ENCODE peak calls at places on chromosomes 11 and 22, in seven cellular contexts. One of them, this sample, is unnamed. For H3K4me1, the result is how much of the 10 kb centered on the place peaks cover.

GRCh38 chr22:17366329-17366728 is 2.9 kb upstream of the CECR2 start:
- DNase-seq in psoas muscle: no peak
- DNase-seq in breast epithelium: no peak
- DNase-seq in upper lobe of right lung: no peak
- DNase-seq in left ventricle myocardium inferior: no peak
- DNase-seq in A549: no peak
- DNase-seq in osteoblast: peak
- DNase-seq in this sample: no peak

GRCh38 chr11:70717961-70718595 is 319.7 kb downstream of the CTTN start:
- DNase-seq in psoas muscle: no peak
- DNase-seq in breast epithelium: no peak
- DNase-seq in upper lobe of right lung: no peak
- DNase-seq in left ventricle myocardium inferior: no peak
- DNase-seq in A549: no peak
- DNase-seq in osteoblast: no peak
- DNase-seq in this sample: no peak

GRCh38 chr11:60948251-60948650 is 3.7 kb downstream of the SLC15A3 start:
- DNase-seq in psoas muscle: no peak
- DNase-seq in breast epithelium: no peak
- DNase-seq in upper lobe of right lung: no peak
- DNase-seq in left ventricle myocardium inferior: no peak
- DNase-seq in A549: no peak
- DNase-seq in osteoblast: no peak
- DNase-seq in this sample: no peak

GRCh38 chr22:37626144-37626543 is 13.3 kb upstream of the SH3BP1 start:
- DNase-seq in psoas muscle: peak
- DNase-seq in breast epithelium: peak
- DNase-seq in upper lobe of right lung: peak
- DNase-seq in left ventricle myocardium inferior: peak
- DNase-seq in A549: no peak
- DNase-seq in osteoblast: peak
- DNase-seq in this sample: no peak

GRCh38 chr22:43077121-43077877 is 11.9 kb downstream of the TTLL1 start:
- DNase-seq in psoas muscle: no peak
- DNase-seq in breast epithelium: no peak
- DNase-seq in upper lobe of right lung: no peak
- DNase-seq in left ventricle myocardium inferior: peak
- DNase-seq in A549: no peak
- DNase-seq in osteoblast: peak
- DNase-seq in this sample: no peak

GRCh38 chr11:9524001-9524400 is 49.5 kb upstream of the WEE1 start:
- DNase-seq in psoas muscle: no peak
- DNase-seq in breast epithelium: no peak
- DNase-seq in upper lobe of right lung: no peak
- DNase-seq in left ventricle myocardium inferior: no peak
- DNase-seq in A549: no peak
- DNase-seq in osteoblast: peak
- DNase-seq in this sample: no peak

GRCh38 chr11:72781063-72781312 is 12.9 kb downstream of the STARD10 start:
- DNase-seq in psoas muscle: no peak
- DNase-seq in breast epithelium: peak
- DNase-seq in upper lobe of right lung: peak
- DNase-seq in left ventricle myocardium inferior: no peak
- DNase-seq in A549: no peak
- DNase-seq in osteoblast: no peak
- DNase-seq in this sample: no peak

GRCh38 chr11:30107899-30108298 is 91.1 kb upstream of the KCNA4 start:
- DNase-seq in psoas muscle: no peak
- DNase-seq in breast epithelium: no peak
- DNase-seq in upper lobe of right lung: no peak
- DNase-seq in left ventricle myocardium inferior: no peak
- DNase-seq in A549: peak
- DNase-seq in osteoblast: peak
- DNase-seq in this sample: no peak

GRCh38 chr22:49667236-49667635 is 160.4 kb downstream of the BRD1 start:
- DNase-seq in psoas muscle: no peak
- DNase-seq in breast epithelium: no peak
- DNase-seq in upper lobe of right lung: peak
- DNase-seq in left ventricle myocardium inferior: peak
- DNase-seq in A549: no peak
- DNase-seq in osteoblast: peak
- DNase-seq in this sample: peak

GRCh38 chr11:14642873-14643696 is 519 bp upstream of the PDE3B start:
- DNase-seq in psoas muscle: no peak
- DNase-seq in breast epithelium: no peak
- DNase-seq in upper lobe of right lung: peak
- DNase-seq in left ventricle myocardium inferior: no peak
- DNase-seq in A549: peak
- DNase-seq in osteoblast: peak
- DNase-seq in this sample: no peak
- H3K4me1 ChIP-seq in psoas muscle: under half
- H3K4me1 ChIP-seq in breast epithelium: under half
- H3K4me1 ChIP-seq in upper lobe of right lung: under half
- H3K4me1 ChIP-seq in left ventricle myocardium inferior: under half
- H3K4me1 ChIP-seq in A549: under half
- H3K4me1 ChIP-seq in osteoblast: under half
- H3K4me1 ChIP-seq in this sample: under half

GRCh38 chr22:39546889-39547586 is 14.5 kb upstream of the RPS19BP1 start:
- DNase-seq in psoas muscle: no peak
- DNase-seq in breast epithelium: no peak
- DNase-seq in upper lobe of right lung: no peak
- DNase-seq in left ventricle myocardium inferior: no peak
- DNase-seq in A549: no peak
- DNase-seq in osteoblast: peak
- DNase-seq in this sample: no peak

GRCh38 chr22:39546064-39546365 is 13.5 kb upstream of the RPS19BP1 start:
- DNase-seq in psoas muscle: no peak
- DNase-seq in breast epithelium: no peak
- DNase-seq in upper lobe of right lung: no peak
- DNase-seq in left ventricle myocardium inferior: no peak
- DNase-seq in A549: no peak
- DNase-seq in osteoblast: no peak
- DNase-seq in this sample: no peak

GRCh38 chr22:39545310-39546063 is 12.9 kb upstream of the RPS19BP1 start:
- DNase-seq in psoas muscle: peak
- DNase-seq in breast epithelium: no peak
- DNase-seq in upper lobe of right lung: no peak
- DNase-seq in left ventricle myocardium inferior: no peak
- DNase-seq in A549: no peak
- DNase-seq in osteoblast: no peak
- DNase-seq in this sample: no peak

GRCh38 chr22:39547587-39547947 is 15.0 kb upstream of the RPS19BP1 start:
- DNase-seq in psoas muscle: no peak
- DNase-seq in breast epithelium: no peak
- DNase-seq in upper lobe of right lung: no peak
- DNase-seq in left ventricle myocardium inferior: no peak
- DNase-seq in A549: no peak
- DNase-seq in osteoblast: no peak
- DNase-seq in this sample: no peak

GRCh38 chr22:39543095-39543494 is 10.5 kb upstream of the RPS19BP1 start:
- DNase-seq in psoas muscle: no peak
- DNase-seq in breast epithelium: no peak
- DNase-seq in upper lobe of right lung: no peak
- DNase-seq in left ventricle myocardium inferior: no peak
- DNase-seq in A549: peak
- DNase-seq in osteoblast: no peak
- DNase-seq in this sample: no peak
- TF ChIP-seq CTCF in psoas muscle: no peak
- TF ChIP-seq CTCF in breast epithelium: no peak
- TF ChIP-seq CTCF in upper lobe of right lung: peak
- TF ChIP-seq CTCF in left ventricle myocardium inferior: peak
- TF ChIP-seq CTCF in A549: peak
- TF ChIP-seq CTCF in osteoblast: peak
- TF ChIP-seq CTCF in this sample: peak

DNA sequence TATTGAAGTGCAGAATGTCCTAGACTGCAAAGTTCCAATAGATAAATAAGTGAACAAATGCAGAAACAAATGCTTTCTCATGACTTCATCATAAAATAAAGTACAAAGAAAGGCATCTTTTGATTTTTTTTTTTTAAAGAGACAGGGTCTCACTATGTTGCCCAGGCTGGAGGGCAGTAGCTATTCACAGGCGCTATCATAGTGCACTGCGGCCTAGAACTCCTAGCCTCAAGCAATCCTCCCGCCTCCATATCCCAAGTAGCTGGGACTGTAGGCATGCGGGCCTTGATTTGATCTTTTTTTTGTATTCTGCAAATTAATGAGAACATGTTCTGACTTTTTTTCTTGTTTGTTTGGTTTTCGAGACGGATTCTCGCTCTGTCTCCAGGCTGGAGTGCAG is 2.4 kb downstream of the ARCN1 start:
- DNase-seq in psoas muscle: no peak
- DNase-seq in breast epithelium: no peak
- DNase-seq in upper lobe of right lung: no peak
- DNase-seq in left ventricle myocardium inferior: no peak
- DNase-seq in A549: no peak
- DNase-seq in osteoblast: no peak
- DNase-seq in this sample: no peak
- H3K4me1 ChIP-seq in psoas muscle: half or more
- H3K4me1 ChIP-seq in breast epithelium: under half
- H3K4me1 ChIP-seq in upper lobe of right lung: half or more
- H3K4me1 ChIP-seq in left ventricle myocardium inferior: half or more
- H3K4me1 ChIP-seq in A549: under half
- H3K4me1 ChIP-seq in osteoblast: under half
- H3K4me1 ChIP-seq in this sample: under half

DNA sequence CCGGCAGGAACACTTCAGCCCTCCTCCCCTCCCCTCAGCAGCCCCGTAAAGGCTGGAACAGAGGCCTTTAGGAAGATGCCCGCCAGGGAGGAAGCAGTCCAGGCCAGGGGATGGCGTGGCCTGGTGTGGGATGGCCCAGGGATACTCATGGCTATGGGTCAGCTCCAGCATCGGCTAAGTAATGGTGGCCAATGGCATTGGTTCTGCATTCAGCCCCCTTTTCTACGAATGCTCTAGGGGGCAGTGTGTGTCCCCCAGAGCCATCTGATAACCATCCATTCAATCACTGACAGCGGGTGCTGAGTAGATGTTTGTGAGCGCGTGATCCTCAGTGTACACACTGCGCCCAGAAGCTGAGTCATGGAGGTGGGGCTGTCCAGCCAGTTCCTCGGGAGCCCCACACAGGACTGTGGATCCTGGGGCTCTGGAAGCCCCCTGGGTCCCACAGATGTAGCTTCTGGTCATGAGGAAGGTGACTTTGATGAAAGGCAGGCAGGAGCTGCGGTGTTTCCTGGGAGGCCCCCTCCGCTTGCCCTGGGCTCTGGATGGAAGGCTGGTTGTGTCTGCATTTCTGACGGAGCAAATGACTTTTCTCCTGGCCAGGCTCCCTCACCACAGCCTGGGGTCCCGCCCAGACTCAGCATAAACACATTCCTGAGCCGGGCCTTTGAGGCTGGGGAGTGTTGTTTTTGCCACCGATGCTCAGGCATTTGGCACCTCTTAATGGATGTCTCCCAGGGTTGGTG is 46.5 kb downstream of the FBLN1 start:
- DNase-seq in psoas muscle: peak
- DNase-seq in breast epithelium: peak
- DNase-seq in upper lobe of right lung: no peak
- DNase-seq in left ventricle myocardium inferior: peak
- DNase-seq in A549: peak
- DNase-seq in osteoblast: peak
- DNase-seq in this sample: no peak
- TF ChIP-seq CTCF in psoas muscle: peak
- TF ChIP-seq CTCF in breast epithelium: no peak
- TF ChIP-seq CTCF in upper lobe of right lung: peak
- TF ChIP-seq CTCF in left ventricle myocardium inferior: no peak
- TF ChIP-seq CTCF in A549: peak
- TF ChIP-seq CTCF in osteoblast: peak
- TF ChIP-seq CTCF in this sample: peak

GRCh38 chr11:10993186-10993585 is 135.3 kb upstream of the ZBED5 start:
- DNase-seq in psoas muscle: no peak
- DNase-seq in breast epithelium: no peak
- DNase-seq in upper lobe of right lung: no peak
- DNase-seq in left ventricle myocardium inferior: no peak
- DNase-seq in A549: no peak
- DNase-seq in osteoblast: peak
- DNase-seq in this sample: no peak

GRCh38 chr11:10990160-10990559 is 132.3 kb upstream of the ZBED5 start:
- DNase-seq in psoas muscle: no peak
- DNase-seq in breast epithelium: no peak
- DNase-seq in upper lobe of right lung: no peak
- DNase-seq in left ventricle myocardium inferior: no peak
- DNase-seq in A549: peak
- DNase-seq in osteoblast: no peak
- DNase-seq in this sample: no peak

GRCh38 chr11:10993640-10994039 is 135.8 kb upstream of the ZBED5 start:
- DNase-seq in psoas muscle: no peak
- DNase-seq in breast epithelium: no peak
- DNase-seq in upper lobe of right lung: no peak
- DNase-seq in left ventricle myocardium inferior: no peak
- DNase-seq in A549: no peak
- DNase-seq in osteoblast: peak
- DNase-seq in this sample: no peak

GRCh38 chr11:10991372-10991771 is 133.5 kb upstream of the ZBED5 start:
- DNase-seq in psoas muscle: no peak
- DNase-seq in breast epithelium: no peak
- DNase-seq in upper lobe of right lung: no peak
- DNase-seq in left ventricle myocardium inferior: no peak
- DNase-seq in A549: no peak
- DNase-seq in osteoblast: no peak
- DNase-seq in this sample: no peak

DNA sequence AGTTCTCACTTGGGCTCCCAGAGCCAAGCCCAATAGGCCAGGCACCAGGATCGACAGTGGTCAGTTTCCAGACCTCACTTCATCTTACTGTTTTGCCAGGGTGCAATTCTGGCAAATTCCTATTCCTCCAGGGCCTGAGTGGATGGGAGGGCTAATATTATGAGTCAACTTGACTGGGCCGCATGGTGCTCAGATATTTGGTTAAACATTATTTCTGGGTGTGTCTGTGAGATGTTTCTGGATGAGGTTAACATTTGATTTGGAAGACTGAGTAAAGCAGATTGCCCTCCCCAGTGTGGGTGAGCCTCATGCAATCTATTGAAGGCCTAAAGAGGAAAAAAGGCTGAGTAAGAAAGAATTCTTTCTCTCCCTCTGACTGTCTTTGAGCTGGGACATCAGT is 132.8 kb upstream of the ZBED5 start:
- DNase-seq in psoas muscle: no peak
- DNase-seq in breast epithelium: no peak
- DNase-seq in upper lobe of right lung: no peak
- DNase-seq in left ventricle myocardium inferior: no peak
- DNase-seq in A549: peak
- DNase-seq in osteoblast: no peak
- DNase-seq in this sample: no peak
- H3K4me1 ChIP-seq in psoas muscle: under half
- H3K4me1 ChIP-seq in breast epithelium: under half
- H3K4me1 ChIP-seq in upper lobe of right lung: under half
- H3K4me1 ChIP-seq in left ventricle myocardium inferior: under half
- H3K4me1 ChIP-seq in A549: under half
- H3K4me1 ChIP-seq in osteoblast: under half
- H3K4me1 ChIP-seq in this sample: under half

DNA sequence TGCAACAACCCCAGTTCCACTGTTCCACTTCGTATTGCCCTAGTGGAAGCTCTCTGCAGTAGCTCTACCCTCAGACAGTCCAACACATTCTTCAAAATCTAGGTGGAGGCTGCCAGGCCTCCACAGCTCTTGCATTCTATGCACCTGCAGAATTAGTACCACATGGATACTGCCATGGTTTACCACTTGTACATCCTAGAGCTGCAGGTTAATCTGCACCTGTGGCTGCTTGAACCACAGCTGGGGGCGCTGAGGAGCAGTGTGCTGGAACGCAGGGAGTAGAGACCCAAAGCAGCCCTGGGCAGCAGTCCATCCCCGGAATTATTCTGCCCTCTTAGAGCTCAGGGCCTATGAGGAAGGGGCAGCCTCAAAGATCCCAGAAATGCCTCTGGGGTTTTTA is 4.3 kb upstream of the CTSC start:
- DNase-seq in psoas muscle: no peak
- DNase-seq in breast epithelium: no peak
- DNase-seq in upper lobe of right lung: no peak
- DNase-seq in left ventricle myocardium inferior: no peak
- DNase-seq in A549: peak
- DNase-seq in osteoblast: no peak
- DNase-seq in this sample: no peak
- TF ChIP-seq CTCF in psoas muscle: no peak
- TF ChIP-seq CTCF in breast epithelium: no peak
- TF ChIP-seq CTCF in upper lobe of right lung: no peak
- TF ChIP-seq CTCF in left ventricle myocardium inferior: no peak
- TF ChIP-seq CTCF in A549: no peak
- TF ChIP-seq CTCF in osteoblast: no peak
- TF ChIP-seq CTCF in this sample: no peak